ENCODE peak calls at places on chromosomes 16 and 17, in seven cellular contexts. S is lower lobe of right lung; L is cardiac muscle cell; K is OCI-LY7; A is left lung; C is CD8-positive, alpha-beta T cell; J is GM23338. X is an unnamed sample. For H3K4me1 and H3K36me3, the result is how much of the 10 kb centered on the place peaks cover.

GRCh38 chr17:21029032-21029431 is 13.8 kb downstream of the USP22 start:
- DNase-seq in S (no peak), L (peak), K (no peak), A (no peak), C (no peak), J (no peak), X (no peak)

GRCh38 chr17:47265983-47266541 is 12.4 kb downstream of the ITGB3 start:
- DNase-seq in S (no peak), L (peak), K (no peak), A (no peak), C (no peak), J (no peak), X (no peak)

GRCh38 chr17:45289316-45290268 is 27.2 kb downstream of the MAP3K14 start:
- DNase-seq in S (no peak), L (no peak), K (no peak), A (peak), C (no peak), J (no peak), X (no peak)

GRCh38 chr16:1442697-1443096 is 1.7 kb downstream of the CCDC154 start:
- DNase-seq in S (no peak), L (no peak), K (no peak), A (no peak), C (no peak), J (no peak), X (no peak)

GRCh38 chr16:83402969-83403368 is 404.8 kb upstream of the HSBP1 start:
- DNase-seq in S (no peak), L (peak), K (no peak), A (no peak), C (no peak), J (peak), X (no peak)

GRCh38 chr17:44894642-44895041 is 4.6 kb downstream of the EFTUD2 start:
- DNase-seq in S (no peak), L (no peak), K (no peak), A (no peak), C (no peak), J (no peak), X (no peak)

GRCh38 chr16:89300311-89300975 is 82.9 kb downstream of the ZNF778 start:
- DNase-seq in S (no peak), L (peak), K (no peak), A (peak), C (no peak), J (no peak), X (no peak)

GRCh38 chr16:49617710-49618330 is 238.1 kb downstream of the ZNF423 start:
- DNase-seq in S (no peak), L (no peak), K (no peak), A (no peak), C (no peak), J (no peak), X (peak)

GRCh38 chr17:17020821-17021193 is 21.4 kb upstream of the MPRIP start:
- DNase-seq in S (peak), L (no peak), K (no peak), A (peak), C (no peak), J (no peak), X (no peak)

GRCh38 chr16:11554054-11554453 is 32.7 kb downstream of the LITAF start:
- DNase-seq in S (no peak), L (peak), K (no peak), A (no peak), C (no peak), J (no peak), X (no peak)

GRCh38 chr17:16107165-16107770 is 107.6 kb downstream of the TTC19 start:
- DNase-seq in S (no peak), L (no peak), K (no peak), A (no peak), C (no peak), J (no peak), X (no peak)

GRCh38 chr17:80034977-80035686 is 540 bp downstream of the TBC1D16 start:
- DNase-seq in S (peak), L (peak), K (no peak), A (no peak), C (peak), J (peak), X (no peak)

GRCh38 chr17:41871789-41872188 is 6.6 kb upstream of the KLHL11 start:
- DNase-seq in S (no peak), L (no peak), K (no peak), A (no peak), C (no peak), J (no peak), X (no peak)

GRCh38 chr17:17191346-17191792 is 14.8 kb downstream of the PLD6 start:
- DNase-seq in S (no peak), L (peak), K (no peak), A (peak), C (no peak), J (no peak), X (peak)

GRCh38 chr17:28760987-28761562 is 17.3 kb downstream of the TRAF4 start:
- DNase-seq in S (peak), L (peak), K (no peak), A (peak), C (no peak), J (peak), X (peak)

GRCh38 chr17:59601130-59601529 is 18.6 kb upstream of the CLTC start:
- DNase-seq in S (no peak), L (no peak), K (no peak), A (no peak), C (no peak), J (no peak), X (no peak)

GRCh38 chr16:11667824-11668589 is at the start of gene SNN:
- DNase-seq in S (peak), L (peak), K (peak), A (peak), C (peak), J (peak), X (peak)

GRCh38 chr17:60311936-60312335 is 80.0 kb downstream of the USP32 start:
- DNase-seq in S (no peak), L (peak), K (no peak), A (no peak), C (no peak), J (no peak), X (no peak)

GRCh38 chr16:65689726-65690125 is 567.9 kb upstream of the CDH11 start:
- DNase-seq in S (no peak), L (no peak), K (no peak), A (no peak), C (no peak), J (no peak), X (no peak)

GRCh38 chr16:2216330-2216729 is 1.7 kb upstream of the PGP start:
- DNase-seq in S (no peak), L (no peak), K (no peak), A (no peak), C (no peak), J (no peak), X (no peak)

GRCh38 chr17:43720311-43721060 is 38.1 kb downstream of the SOST start:
- DNase-seq in S (peak), L (peak), K (peak), A (peak), C (peak), J (peak), X (peak)

GRCh38 chr16:87698241-87698640 is 67.5 kb downstream of the KLHDC4 start:
- DNase-seq in S (no peak), L (no peak), K (peak), A (no peak), C (no peak), J (no peak), X (no peak)

GRCh38 chr17:50831430-50832064 is 3.8 kb upstream of the WFIKKN2 start:
- DNase-seq in S (no peak), L (peak), K (no peak), A (no peak), C (no peak), J (peak), X (no peak)

GRCh38 chr16:55497558-55497957 is 11.3 kb upstream of the LPCAT2 start:
- DNase-seq in S (no peak), L (no peak), K (no peak), A (no peak), C (no peak), J (no peak), X (no peak)
- H3K4me1 ChIP-seq in S (under half), L (under half), K (under half), A (under half), C (under half), J (under half), X (under half)

GRCh38 chr17:78748048-78748729 is 33.9 kb downstream of the CYTH1 start:
- DNase-seq in S (peak), L (no peak), K (no peak), A (no peak), C (no peak), J (no peak), X (no peak)
- H3K27ac ChIP-seq in S (peak), L (no peak), K (peak), A (peak), C (peak), J (no peak), X (no peak)

DNA sequence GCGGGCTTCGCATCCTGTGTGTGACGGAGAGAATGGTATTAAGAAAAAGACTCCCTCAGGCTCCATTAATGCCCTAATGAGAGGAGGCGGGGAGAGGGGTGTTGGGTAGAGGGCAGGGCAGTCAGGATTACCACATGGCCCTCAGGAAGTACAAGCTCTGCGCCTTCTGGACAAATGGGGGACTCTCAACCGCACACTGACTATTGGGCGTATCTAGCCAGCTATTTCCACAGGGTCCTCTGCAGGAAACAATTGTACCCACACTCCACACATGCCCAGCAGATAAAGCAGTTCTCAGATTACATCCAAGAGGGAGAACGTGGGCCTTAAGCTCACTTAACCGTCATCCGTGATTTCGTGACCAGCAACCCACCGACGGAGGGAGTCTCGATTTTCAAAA is 14.7 kb downstream of the NXN start:
- DNase-seq in S (no peak), L (no peak), K (no peak), A (no peak), C (no peak), J (no peak), X (no peak)
- H3K36me3 ChIP-seq in S (under half), L (under half), K (under half), A (under half), C (under half), J (under half), X (under half)

GRCh38 chr17:8159032-8159400 is 3.7 kb downstream of the VAMP2 start:
- DNase-seq in S (no peak), L (no peak), K (no peak), A (no peak), C (no peak), J (no peak), X (no peak)

GRCh38 chr17:8160741-8161221 is 2.0 kb downstream of the VAMP2 start:
- DNase-seq in S (peak), L (no peak), K (no peak), A (no peak), C (no peak), J (no peak), X (peak)

GRCh38 chr17:8161289-8162231 is 1.2 kb downstream of the VAMP2 start:
- DNase-seq in S (peak), L (no peak), K (no peak), A (peak), C (no peak), J (no peak), X (peak)

GRCh38 chr17:8159459-8160223 is 3.1 kb downstream of the VAMP2 start:
- DNase-seq in S (peak), L (no peak), K (no peak), A (no peak), C (no peak), J (no peak), X (peak)

DNA sequence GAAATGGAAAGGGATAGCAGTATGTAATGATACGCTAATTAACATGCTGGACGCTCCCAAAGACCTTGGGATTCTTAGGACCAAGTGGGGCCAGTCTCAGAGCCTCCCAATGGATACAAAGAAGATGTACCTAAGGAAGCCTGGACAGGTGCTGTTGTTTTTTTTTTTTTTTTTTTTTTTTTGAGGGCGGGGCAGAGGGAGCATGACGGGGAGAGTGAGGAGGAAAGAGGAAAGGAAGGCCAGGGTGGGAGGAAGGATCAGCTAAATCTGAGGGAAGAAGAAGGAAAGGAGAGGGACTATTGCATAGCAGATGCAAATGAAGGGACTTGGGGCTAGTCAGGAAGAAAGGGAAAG is 2.5 kb downstream of the VAMP2 start:
- DNase-seq in S (no peak), L (no peak), K (no peak), A (no peak), C (no peak), J (no peak), X (no peak)
- H3K4me1 ChIP-seq in S (half or more), L (under half), K (half or more), A (under half), C (half or more), J (under half), X (under half)

GRCh38 chr17:72467841-72468653 is 347.2 kb downstream of the SOX9 start:
- DNase-seq in S (no peak), L (peak), K (no peak), A (no peak), C (no peak), J (peak), X (no peak)
- H3K27ac ChIP-seq in S (no peak), L (no peak), K (no peak), A (no peak), C (no peak), J (no peak), X (no peak)

GRCh38 chr17:37697331-37697730 is 47.5 kb downstream of the HNF1B start:
- DNase-seq in S (no peak), L (no peak), K (no peak), A (no peak), C (no peak), J (no peak), X (no peak)

GRCh38 chr17:37696366-37696765 is 48.5 kb downstream of the HNF1B start:
- DNase-seq in S (no peak), L (no peak), K (no peak), A (no peak), C (no peak), J (no peak), X (no peak)

GRCh38 chr17:37691807-37692206 is 48.6 kb upstream of the DDX52 start:
- DNase-seq in S (no peak), L (no peak), K (no peak), A (no peak), C (no peak), J (no peak), X (no peak)

GRCh38 chr17:37694734-37695133 is 50.1 kb downstream of the HNF1B start:
- DNase-seq in S (no peak), L (no peak), K (no peak), A (no peak), C (no peak), J (peak), X (no peak)

DNA sequence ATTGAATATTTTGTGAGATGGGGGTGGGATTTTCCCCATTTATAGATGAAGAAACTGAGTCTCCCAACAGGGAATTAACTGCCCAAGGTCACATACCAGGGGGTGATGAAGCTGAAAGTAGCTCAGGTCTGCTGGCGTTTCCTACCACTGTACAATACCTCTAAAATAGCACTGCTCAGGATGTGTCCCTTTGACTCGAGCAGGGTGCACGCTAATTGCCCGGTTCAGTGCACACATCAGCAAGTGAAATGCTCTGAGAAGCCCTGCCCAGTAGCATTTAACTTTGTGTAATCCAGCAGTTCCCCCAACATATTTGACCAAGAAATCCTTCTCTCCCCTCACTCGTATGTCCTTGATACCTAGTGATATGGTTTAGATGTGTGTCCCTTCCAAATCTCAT is 50.1 kb upstream of the DDX52 start:
- DNase-seq in S (no peak), L (no peak), K (peak), A (no peak), C (no peak), J (no peak), X (no peak)
- H3K36me3 ChIP-seq in S (under half), L (under half), K (under half), A (under half), C (under half), J (under half), X (under half)

GRCh38 chr17:74212262-74212912 is 984 bp upstream of the TTYH2 start:
- DNase-seq in S (peak), L (no peak), K (no peak), A (peak), C (peak), J (peak), X (peak)

GRCh38 chr17:74211141-74211928 is 2.0 kb upstream of the TTYH2 start:
- DNase-seq in S (no peak), L (no peak), K (no peak), A (peak), C (no peak), J (peak), X (no peak)

GRCh38 chr17:74211929-74212261 is 1.5 kb upstream of the TTYH2 start:
- DNase-seq in S (no peak), L (no peak), K (no peak), A (no peak), C (no peak), J (peak), X (no peak)

GRCh38 chr17:74212913-74213791 is at the start of gene TTYH2:
- DNase-seq in S (peak), L (peak), K (peak), A (peak), C (peak), J (peak), X (peak)

DNA sequence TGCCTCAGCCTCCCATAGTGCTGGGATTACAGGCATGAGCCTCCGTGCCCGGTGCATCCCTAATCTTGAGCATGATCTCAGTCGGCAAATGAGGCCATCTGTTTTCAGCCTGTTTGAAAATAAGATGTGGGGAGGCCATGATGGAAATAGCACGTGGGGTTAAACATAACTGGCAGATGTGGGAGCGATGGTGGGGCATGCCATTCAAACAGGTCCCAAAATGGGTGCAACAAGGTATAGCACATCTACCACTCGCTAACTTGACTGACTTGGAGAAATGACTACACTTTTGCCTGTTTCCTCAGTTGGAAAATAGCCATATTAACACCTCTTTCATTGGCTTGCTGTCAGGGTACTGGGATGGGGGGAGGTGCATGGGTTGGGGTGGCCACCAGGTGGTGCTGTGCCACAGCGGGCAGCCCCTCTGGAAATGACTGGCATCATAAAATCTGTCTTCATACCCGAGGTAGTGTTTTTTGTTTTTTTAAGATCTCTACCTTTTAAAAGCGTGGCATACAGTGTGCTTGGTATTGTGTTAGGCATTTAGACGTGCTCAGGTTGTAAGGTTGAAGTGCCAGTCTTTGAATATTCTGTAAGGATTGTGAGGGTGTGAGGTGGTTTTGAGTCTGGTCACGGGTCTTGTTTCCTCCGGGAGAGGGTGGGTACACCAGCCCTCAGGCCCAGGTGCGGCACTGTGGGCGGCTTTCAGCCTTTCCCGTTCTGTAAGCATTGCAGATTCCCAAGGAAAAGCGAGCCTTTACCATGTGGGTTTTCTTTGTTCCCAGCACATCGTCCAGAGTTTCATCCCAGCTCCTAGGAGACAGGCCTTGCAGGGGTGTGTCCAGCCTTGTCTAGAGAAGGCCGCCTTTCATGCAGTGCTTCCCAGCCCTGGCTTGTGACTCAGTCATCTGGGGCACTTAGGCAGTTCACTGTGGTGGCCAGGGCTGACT is 2.9 kb upstream of the TTYH2 start:
- DNase-seq in S (peak), L (peak), K (peak), A (peak), C (peak), J (peak), X (no peak)
- H3K4me1 ChIP-seq in S (half or more), L (under half), K (half or more), A (under half), C (under half), J (under half), X (under half)

DNA sequence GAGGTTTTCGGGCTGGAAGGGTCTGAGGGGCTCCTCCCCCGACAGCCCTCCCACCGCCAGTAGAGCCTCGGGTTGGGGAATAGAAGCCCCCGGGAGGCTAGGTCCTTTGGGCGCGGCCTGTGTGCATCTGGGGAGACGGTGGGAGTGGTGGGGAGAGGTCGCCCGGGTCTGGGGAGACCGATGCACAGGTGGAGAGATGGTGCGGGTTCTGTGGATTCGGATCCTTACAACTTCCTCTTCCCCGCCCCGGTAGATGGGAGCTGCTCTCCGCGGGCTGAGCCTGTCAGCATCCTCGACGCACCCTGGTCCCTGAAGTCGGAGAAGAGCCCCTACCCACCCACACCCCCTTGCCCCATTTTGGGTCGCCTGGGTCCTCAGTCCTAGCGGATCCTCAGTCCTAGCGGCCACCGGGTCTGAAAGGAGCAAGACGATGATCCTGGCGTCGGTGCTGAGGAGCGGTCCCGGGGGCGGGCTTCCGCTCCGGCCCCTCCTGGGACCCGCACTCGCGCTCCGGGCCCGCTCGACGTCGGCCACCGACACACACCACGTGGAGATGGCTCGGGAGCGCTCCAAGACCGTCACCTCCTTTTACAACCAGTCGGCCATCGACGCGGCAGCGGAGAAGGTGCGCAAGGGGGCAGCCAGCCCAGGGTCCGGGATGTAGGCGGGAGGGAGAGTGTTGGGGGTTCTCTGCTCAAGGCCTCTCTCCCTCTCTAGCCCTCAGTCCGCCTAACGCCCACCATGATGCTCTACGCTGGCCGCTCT is 790 bp downstream of the BCKDK start:
- DNase-seq in S (no peak), L (no peak), K (no peak), A (no peak), C (no peak), J (peak), X (no peak)
- H3K27ac ChIP-seq in S (peak), L (no peak), K (peak), A (peak), C (peak), J (no peak), X (no peak)